ENCODE peak calls at places on chromosomes 11 and 22, in four cellular contexts. R, G, C and V are unnamed samples.
A peak's percentile ranks its signal among the peaks of the same experiment; 100 is the strongest.

GRCh38 chr11:57150454-57150917 is 31.3 kb upstream of the LRRC55 start:
- DNase-seq in R (no peak), C (no peak), G (no peak), V (no peak)

GRCh38 chr22:27627444-27627833 is 174.1 kb downstream of the MN1 start:
- DNase-seq in R (no peak), C (no peak), G (no peak), V (no peak)

GRCh38 chr22:46734830-46735453 is 3.1 kb downstream of the CERK start:
- DNase-seq in G (no peak), C (peak; percentile 88), R (no peak), V (no peak)

GRCh38 chr11:127130321-127130720 is 129.8 kb upstream of the KIRREL3 start:
- DNase-seq in G (no peak), R (no peak), C (no peak), V (no peak)

GRCh38 chr22:49693416-49693815 is 134.3 kb downstream of the BRD1 start:
- DNase-seq in G (no peak), C (no peak), R (no peak), V (no peak)

GRCh38 chr11:95267814-95268213 is 36.8 kb upstream of the SESN3 start:
- DNase-seq in R (no peak), G (no peak), C (no peak), V (no peak)

GRCh38 chr11:84522331-84522730 is 1104.8 kb downstream of the DLG2 start:
- DNase-seq in C (no peak), R (no peak), G (no peak), V (no peak)

GRCh38 chr11:26331911-26332571 is at the start of gene ANO3:
- DNase-seq in C (no peak), G (peak; percentile 44), R (peak; percentile 97), V (peak; percentile 38)

GRCh38 chr11:122115520-122116343 is at the start of gene BLID:
- DNase-seq in C (no peak), R (peak; percentile 74), G (peak; percentile 21), V (peak; percentile 38)

GRCh38 chr11:130131957-130132850 is 27.4 kb upstream of the ST14 start:
- DNase-seq in R (peak; percentile 63), C (peak; percentile 14), G (no peak), V (no peak)

GRCh38 chr11:83617671-83618070 is 331.5 kb upstream of the CCDC90B start:
- DNase-seq in R (no peak), G (no peak), C (no peak), V (no peak)

GRCh38 chr11:77515063-77515462 is 41.2 kb upstream of the PAK1 start:
- DNase-seq in G (no peak), R (no peak), C (no peak), V (no peak)

GRCh38 chr11:101126551-101127347 is 2.9 kb downstream of the PGR start:
- DNase-seq in C (no peak), R (peak; percentile 47), G (peak; percentile 21), V (no peak)

GRCh38 chr11:2576116-2576515 is 123.7 kb downstream of the KCNQ1OT1 start:
- DNase-seq in R (no peak), C (no peak), G (peak; percentile 10), V (no peak)

GRCh38 chr22:49048591-49048990 is 779.1 kb downstream of the BRD1 start:
- DNase-seq in G (no peak), C (no peak), R (no peak), V (no peak)

GRCh38 chr11:65425971-65426838 is 3.6 kb downstream of the NEAT1 start:
- DNase-seq in R (no peak), G (no peak), C (no peak), V (no peak)

GRCh38 chr11:796565-797299 is 1.3 kb downstream of the SLC25A22 start:
- DNase-seq in R (no peak), C (no peak), G (no peak), V (no peak)

GRCh38 chr11:115990004-115990447 is 485.8 kb upstream of the CADM1 start:
- DNase-seq in G (no peak), C (no peak), R (peak; percentile 90), V (no peak)

GRCh38 chr22:45817705-45818104 is 146.1 kb downstream of the ATXN10 start:
- DNase-seq in R (no peak), C (no peak), G (no peak), V (no peak)

GRCh38 chr11:70826541-70826943 is 425.8 kb downstream of the SHANK2 start:
- DNase-seq in C (no peak), G (no peak), R (peak; percentile 69), V (peak; percentile 68)

GRCh38 chr11:83982825-83983224 is 696.7 kb upstream of the CCDC90B start:
- DNase-seq in C (no peak), R (no peak), G (no peak), V (no peak)

GRCh38 chr11:76236092-76237026 is 30.1 kb upstream of the WNT11 start:
- DNase-seq in G (peak; percentile 71), R (peak; percentile 88), C (no peak), V (peak; percentile 74)

GRCh38 chr11:8258289-8258688 is 5.4 kb downstream of the LMO1 start:
- DNase-seq in R (no peak), G (peak; percentile 52), C (no peak), V (peak; percentile 36)

GRCh38 chr11:86797133-86797532 is 3.2 kb upstream of the PRSS23 start:
- DNase-seq in G (no peak), C (no peak), R (no peak), V (no peak)

GRCh38 chr11:132008872-132009271 is 638.5 kb downstream of the NTM start:
- DNase-seq in G (no peak), R (no peak), C (no peak), V (no peak)

GRCh38 chr11:6604081-6604626 is 580 bp downstream of the ILK start:
- DNase-seq in R (no peak), G (no peak), C (no peak), V (peak; percentile 43)

GRCh38 chr22:20995329-20996030 is 6.4 kb downstream of the THAP7 start:
- DNase-seq in C (no peak), R (no peak), G (no peak), V (no peak)

GRCh38 chr11:110196241-110196754 is 100.1 kb downstream of the RDX start:
- DNase-seq in C (no peak), G (no peak), R (no peak), V (no peak)

GRCh38 chr11:94876645-94877445 is 96.5 kb downstream of the CWC15 start:
- DNase-seq in G (peak; percentile 73), R (no peak), C (no peak), V (no peak)

GRCh38 chr22:42697542-42698013 is 23.1 kb downstream of the A4GALT start:
- DNase-seq in G (peak; percentile 91), C (no peak), R (no peak), V (no peak)

GRCh38 chr22:26124991-26125725 is 44.1 kb upstream of the SEZ6L start:
- DNase-seq in C (no peak), R (no peak), G (no peak), V (no peak)

GRCh38 chr11:270451-271208 is 7.6 kb upstream of the NLRP6 start:
- DNase-seq in G (no peak), R (peak; percentile 43), C (no peak), V (no peak)

GRCh38 chr11:44285756-44286155 is 24.2 kb downstream of the ALX4 start:
- DNase-seq in G (no peak), C (no peak), R (no peak), V (no peak)

GRCh38 chr11:102603576-102603975 is 21.6 kb downstream of the MMP20 start:
- DNase-seq in R (no peak), C (no peak), G (no peak), V (no peak)

GRCh38 chr22:17563936-17564391 is 666 bp downstream of the SLC25A18 start:
- DNase-seq in G (peak; percentile 39), R (no peak), C (no peak), V (no peak)
- H3K27ac ChIP-seq in G (peak overlapping the region; percentile 81), R (peak overlapping the region; percentile 28), C (no peak overlapping the region), V (peak overlapping the region; percentile 87)

DNA sequence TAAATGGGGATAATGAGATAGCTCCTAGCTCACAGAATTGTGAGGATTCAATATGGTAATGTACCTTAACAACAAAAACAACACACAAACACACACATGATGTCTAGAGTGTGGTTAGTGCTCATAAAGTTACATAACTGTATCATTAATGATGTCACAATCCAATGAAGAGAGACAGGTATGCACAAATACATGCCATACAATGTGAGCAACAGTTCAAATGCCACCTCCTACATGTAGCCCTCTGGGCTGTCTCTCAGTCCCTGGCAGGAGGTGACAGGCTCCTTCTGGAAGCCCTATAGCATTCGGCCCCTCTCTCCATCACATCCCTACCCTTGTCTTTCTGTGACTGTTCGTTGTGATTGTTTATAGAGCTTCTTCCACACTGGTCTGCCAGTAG is 8.3 kb upstream of the MICALL1 start:
- DNase-seq in G (no peak), C (no peak), R (no peak), V (no peak)
- H3K27ac ChIP-seq in G (no peak overlapping the region), C (no peak overlapping the region), R (no peak overlapping the region), V (peak overlapping the region; percentile 97)

GRCh38 chr11:111819161-111820058 is 52.0 kb downstream of the ALG9 start:
- DNase-seq in G (peak; percentile 37), R (no peak), C (no peak), V (no peak)

GRCh38 chr11:111823629-111824028 is 47.8 kb downstream of the ALG9 start:
- DNase-seq in C (no peak), G (no peak), R (no peak), V (no peak)

GRCh38 chr11:111815489-111815888 is 49.3 kb upstream of the PPP2R1B start:
- DNase-seq in G (no peak), R (no peak), C (no peak), V (no peak)

GRCh38 chr11:111823131-111823530 is 48.2 kb downstream of the ALG9 start:
- DNase-seq in R (no peak), C (no peak), G (no peak), V (no peak)

DNA sequence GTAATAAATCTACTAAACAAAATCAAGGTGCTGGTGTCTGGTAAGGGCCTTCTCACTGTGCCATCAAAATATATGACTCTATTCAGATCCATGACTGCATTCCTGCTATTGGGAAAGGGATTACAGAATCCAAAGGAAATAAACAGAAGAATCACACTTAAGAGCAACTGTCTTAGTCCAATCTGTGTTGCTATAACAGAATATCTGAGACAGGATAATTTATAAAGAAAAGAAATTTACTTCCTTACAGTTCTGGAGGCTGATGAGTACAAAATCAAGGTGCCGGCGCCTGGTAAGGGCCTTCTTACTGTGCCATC is 51.4 kb downstream of the ALG9 start:
- DNase-seq in R (no peak), C (no peak), G (no peak), V (no peak)
- H3K27ac ChIP-seq in R (no peak overlapping the region), C (no peak overlapping the region), G (peak overlapping the region; percentile 95), V (no peak overlapping the region)

DNA sequence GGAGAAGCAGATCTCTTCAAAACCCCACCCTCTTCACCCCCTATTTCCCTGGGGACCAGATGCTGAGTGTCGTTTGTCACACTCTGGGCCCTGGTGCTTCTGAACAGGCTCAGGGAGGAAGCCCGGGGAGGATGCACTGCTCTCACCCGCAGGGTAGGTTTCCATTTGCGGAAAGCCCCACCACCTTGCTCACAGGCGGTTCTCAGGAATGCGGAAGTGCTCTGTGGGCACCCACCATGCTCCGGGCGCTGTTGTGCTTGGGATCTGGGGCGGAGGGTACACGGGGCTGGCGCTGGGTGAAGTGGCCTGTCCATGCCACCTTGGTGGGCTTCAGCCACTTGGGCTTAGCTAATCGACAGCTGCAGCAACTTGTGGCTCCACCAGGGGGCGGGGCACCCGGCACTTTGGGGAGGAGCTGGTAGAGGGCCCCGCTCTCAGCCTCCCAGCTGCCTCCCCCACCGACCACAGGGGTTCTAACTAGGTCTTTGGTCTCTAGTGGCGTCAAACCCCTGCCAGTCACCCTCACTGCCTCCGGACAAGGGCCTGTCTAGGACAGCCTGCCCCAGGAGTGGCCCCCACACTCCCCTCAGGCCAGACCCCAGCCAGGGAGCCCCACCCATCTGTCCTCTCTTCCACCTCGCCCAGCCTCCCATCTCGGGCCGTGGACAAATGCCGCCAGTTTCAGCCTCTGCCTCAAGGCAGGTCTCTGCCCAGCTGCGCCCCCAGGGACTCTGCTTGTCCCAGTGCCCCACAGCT is 7.4 kb downstream of the NDUFV1 start:
- DNase-seq in R (peak; percentile 93), G (peak; percentile 62), C (peak; percentile 75), V (peak; percentile 11)
- H3K27ac ChIP-seq in R (no peak overlapping the region), G (peak overlapping the region; percentile 30), C (peak overlapping the region; percentile 90), V (peak overlapping the region; percentile 21)

GRCh38 chr11:71999360-71999759 is 651 bp downstream of the IL18BP start:
- DNase-seq in R (no peak), G (no peak), C (no peak), V (no peak)
- H3K27ac ChIP-seq in R (no peak overlapping the region), G (peak overlapping the region; percentile 47), C (peak overlapping the region; percentile 58), V (peak overlapping the region; percentile 39)